ENCODE peak calls at places on chromosomes 11 and 22, in six cellular contexts. O is GM23338, C is neural progenitor cell, E is PC-9, R is PC-3, X is GM23248. Z is an unnamed sample.

GRCh38 chr22:50320671-50321325 is 6.0 kb downstream of the DENND6B start:
- DNase-seq in E (no peak), O (no peak), X (no peak), R (no peak), C (no peak), Z (no peak)

GRCh38 chr11:46330887-46331652 is 16.2 kb upstream of the DGKZ start:
- DNase-seq in X (no peak), C (no peak), O (no peak), R (no peak), E (no peak), Z (no peak)

GRCh38 chr22:26172389-26172990 is 3.2 kb downstream of the SEZ6L start:
- DNase-seq in O (peak; percentile 87), X (peak; percentile 52), R (peak; percentile 29), C (peak; percentile 82), E (peak; percentile 5), Z (peak; percentile 56)

GRCh38 chr11:123511037-123511870 is 81.2 kb downstream of the GRAMD1B start:
- DNase-seq in C (peak; percentile 95), R (peak; percentile 96), O (peak; percentile 97), X (peak; percentile 94), E (peak; percentile 84), Z (peak; percentile 81)

GRCh38 chr11:60870733-60871377 is 3.5 kb downstream of the ZP1 start:
- DNase-seq in R (no peak), O (no peak), X (no peak), E (no peak), C (no peak), Z (peak; percentile 31)

GRCh38 chr22:22343603-22344276 is 99.2 kb downstream of the VPREB1 start:
- DNase-seq in O (no peak), E (no peak), C (no peak), R (no peak), X (no peak), Z (no peak)

GRCh38 chr22:30701872-30702271 is 7.2 kb downstream of the OSBP2 start:
- DNase-seq in X (peak; percentile 69), E (peak; percentile 10), O (no peak), C (no peak), R (peak; percentile 57), Z (no peak)

GRCh38 chr11:36034572-36035331 is 90.9 kb downstream of the LDLRAD3 start:
- DNase-seq in X (peak; percentile 90), E (peak; percentile 55), C (no peak), R (peak; percentile 92), O (no peak), Z (no peak)

GRCh38 chr11:93081694-93082093 is 112.2 kb downstream of the MTNR1B start:
- DNase-seq in O (peak; percentile 16), R (no peak), C (peak; percentile 74), X (no peak), E (no peak), Z (no peak)

GRCh38 chr11:66849501-66850234 is 6.4 kb downstream of the RCE1 start:
- DNase-seq in C (no peak), E (no peak), R (no peak), O (no peak), X (no peak), Z (no peak)

GRCh38 chr11:40688369-40688768 is 771.1 kb downstream of the LRRC4C start:
- DNase-seq in R (no peak), X (no peak), E (no peak), C (no peak), O (no peak), Z (no peak)

GRCh38 chr11:65431452-65432132 is 9.0 kb downstream of the NEAT1 start:
- DNase-seq in X (peak; percentile 51), E (no peak), C (no peak), R (no peak), O (no peak), Z (peak; percentile 72)

GRCh38 chr11:65434057-65434666 is 11.6 kb downstream of the NEAT1 start:
- DNase-seq in E (no peak), O (no peak), R (no peak), X (peak; percentile 59), C (no peak), Z (no peak)

GRCh38 chr11:65432133-65432650 is 9.6 kb downstream of the NEAT1 start:
- DNase-seq in O (no peak), R (no peak), E (no peak), X (peak; percentile 24), C (no peak), Z (no peak)

GRCh38 chr11:65433657-65434056 is 11.1 kb downstream of the NEAT1 start:
- DNase-seq in X (no peak), C (no peak), R (no peak), E (no peak), O (no peak), Z (no peak)

GRCh38 chr11:65432686-65433582 is 10.3 kb downstream of the NEAT1 start:
- DNase-seq in E (no peak), R (peak; percentile 62), O (peak; percentile 58), C (no peak), X (peak; percentile 62), Z (peak; percentile 37)
- H3F3A ChIP-seq in E (peaks cover 96% of the 10 kb centered on the region), R (peaks cover 64% of the 10 kb centered on the region), O (no peaks in the 10 kb centered on the region), C (peaks cover 3% of the 10 kb centered on the region), X (peaks cover 99% of the 10 kb centered on the region), Z (peaks cover 97% of the 10 kb centered on the region)

GRCh38 chr11:43602670-43603069 is 77.9 kb upstream of the HSD17B12 start:
- DNase-seq in E (no peak), O (no peak), C (no peak), R (no peak), X (no peak), Z (no peak)
- H3K27ac ChIP-seq in E (no peak overlapping the region), O (no peak overlapping the region), C (no peak overlapping the region), R (no peak overlapping the region), X (no peak overlapping the region), Z (no peak overlapping the region)

DNA sequence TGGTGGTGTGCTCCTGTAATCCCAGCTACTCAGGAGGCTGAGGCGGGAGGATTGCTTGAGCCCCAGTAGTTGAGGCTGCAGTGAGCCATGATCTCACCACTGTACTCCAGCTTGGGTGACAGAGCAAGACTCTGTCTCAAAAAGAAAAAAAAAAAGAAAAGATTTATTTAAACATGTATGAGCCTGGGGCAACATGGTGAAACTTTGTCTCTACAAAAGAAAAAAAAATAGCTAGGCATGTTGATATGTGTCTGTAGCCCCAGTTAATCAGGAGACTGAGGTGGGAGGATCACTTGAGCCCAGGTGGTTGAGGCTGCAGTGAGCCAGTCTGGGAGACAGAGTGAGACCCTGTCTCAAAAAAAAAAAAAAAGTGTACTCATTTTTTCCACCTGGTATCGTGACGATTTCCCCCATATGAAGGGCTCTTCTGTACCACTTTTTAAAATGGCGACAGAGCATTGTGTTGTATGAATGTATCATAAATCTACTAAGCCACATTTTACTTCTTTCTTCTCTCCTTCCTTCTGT is 16.4 kb upstream of the KCTD14 start:
- DNase-seq in R (no peak), C (no peak), X (no peak), E (no peak), O (no peak), Z (no peak)
- H2AFZ ChIP-seq in R (peak overlapping the region; percentile 95), C (no peak overlapping the region), X (peak overlapping the region; percentile 96), E (peak overlapping the region; percentile 85), O (peak overlapping the region; percentile 96), Z (peak overlapping the region; percentile 74)

DNA sequence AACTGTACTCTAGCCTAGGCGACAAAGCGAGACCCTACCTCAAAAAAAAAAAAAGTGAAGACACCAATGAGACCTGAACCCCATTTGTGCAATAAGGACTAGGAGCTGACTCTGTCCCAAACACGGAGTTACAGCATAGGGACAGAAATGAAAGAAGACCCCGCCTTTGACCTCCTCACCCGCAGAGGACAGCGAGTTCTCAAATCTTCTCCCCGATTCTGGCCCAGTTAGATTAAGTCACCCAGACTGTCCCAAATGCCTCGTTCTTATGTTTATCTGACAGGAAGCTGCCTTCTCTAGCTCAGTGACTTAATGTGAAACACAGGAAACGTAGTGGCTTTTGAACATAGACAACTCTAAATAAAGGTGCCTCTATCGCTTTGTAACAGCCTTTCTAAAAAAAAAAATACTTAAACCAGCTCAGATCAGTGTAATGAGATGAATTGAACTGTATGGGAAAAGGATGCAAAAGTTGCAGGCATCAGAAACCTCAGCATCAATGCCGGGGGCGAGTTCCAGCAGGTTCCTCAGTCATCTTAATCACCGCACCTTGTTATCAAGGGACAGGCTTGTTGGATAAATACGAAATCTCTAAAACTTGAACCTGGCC is 10.6 kb downstream of the MYH9 start:
- DNase-seq in E (no peak), C (no peak), X (no peak), R (no peak), O (no peak), Z (peak; percentile 81)
- H3F3A ChIP-seq in E (peaks cover 97% of the 10 kb centered on the region), C (peaks cover 9% of the 10 kb centered on the region), X (peaks cover 60% of the 10 kb centered on the region), R (no peaks in the 10 kb centered on the region), O (peaks cover 5% of the 10 kb centered on the region), Z (peaks cover 43% of the 10 kb centered on the region)

DNA sequence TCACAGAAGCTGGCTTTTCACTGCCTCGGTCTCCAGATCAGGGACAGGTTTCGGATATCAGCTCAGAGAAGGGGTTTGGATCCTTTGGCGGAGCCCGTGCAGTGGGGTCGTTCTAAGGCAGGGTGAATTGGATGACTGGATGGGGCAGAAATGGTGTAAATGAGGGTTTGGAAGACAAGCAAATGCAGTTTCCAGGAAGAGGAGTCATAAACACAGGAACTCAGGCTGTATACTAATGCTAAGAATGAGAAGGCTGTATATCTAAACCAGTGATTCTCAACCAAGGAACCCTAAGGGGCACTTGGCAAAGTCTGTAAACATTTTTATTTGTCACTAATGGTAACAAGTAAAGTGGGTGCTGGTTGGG is 896.5 kb downstream of the KCNA4 start:
- DNase-seq in O (no peak), E (no peak), C (no peak), R (no peak), X (no peak), Z (no peak)
- H3K27ac ChIP-seq in O (no peak overlapping the region), E (no peak overlapping the region), C (no peak overlapping the region), R (peak overlapping the region; percentile 81), X (peak overlapping the region; percentile 84), Z (no peak overlapping the region)

DNA sequence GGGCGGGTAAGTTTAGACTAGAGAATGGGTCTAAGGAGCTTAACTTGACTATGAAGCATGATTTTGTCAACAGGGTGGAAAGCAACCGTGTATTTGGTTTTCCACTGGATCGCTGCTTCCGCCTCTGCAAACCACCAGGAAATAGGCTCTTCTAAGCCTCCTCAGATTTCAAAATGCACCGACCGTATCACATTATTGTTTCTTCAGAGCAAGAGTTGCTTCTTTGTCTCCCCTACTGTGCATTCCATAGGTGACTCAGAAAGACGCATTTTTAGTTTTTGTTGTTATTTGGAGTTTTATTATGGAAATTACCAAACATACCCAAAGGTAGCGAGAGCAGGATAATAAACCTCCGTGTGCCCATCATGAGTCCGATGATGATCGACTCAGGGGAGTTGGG is 64.3 kb upstream of the RASD2 start:
- DNase-seq in E (peak; percentile 15), R (no peak), C (no peak), X (no peak), O (no peak), Z (no peak)
- H2AFZ ChIP-seq in E (no peak overlapping the region), R (no peak overlapping the region), C (no peak overlapping the region), X (no peak overlapping the region), O (no peak overlapping the region), Z (no peak overlapping the region)